ENCODE peak calls at places on chromosome 17, in seven cellular contexts. E is HCT116, L is H1, B is GM12878, A is K562, Q is SK-N-SH, I is HepG2. D is an unnamed sample.

GRCh38 chr17:7651097-7651958 is 602 bp downstream of the ATP1B2 start:
- DNase-seq in E (no peak), B (no peak), L (peak), I (no peak), Q (peak), A (peak), D (no peak)

GRCh38 chr17:61309857-61310256 is 89.8 kb upstream of the TBX2 start:
- DNase-seq in E (no peak), Q (no peak), I (no peak), L (no peak), B (no peak), A (no peak), D (no peak)

GRCh38 chr17:81821603-81822311 is 11.3 kb downstream of the MCRIP1 start:
- DNase-seq in A (peak), E (peak), B (no peak), Q (peak), I (peak), L (peak), D (peak)

GRCh38 chr17:77829871-77830799 is 128.4 kb upstream of the TNRC6C start:
- DNase-seq in L (no peak), B (no peak), Q (peak), A (peak), I (no peak), E (no peak), D (no peak)

GRCh38 chr17:36746654-36747053 is 145.3 kb downstream of the MRM1 start:
- DNase-seq in I (no peak), E (no peak), A (no peak), B (no peak), L (no peak), Q (no peak), D (no peak)

GRCh38 chr17:80959330-80960036 is 32.2 kb upstream of the CHMP6 start:
- DNase-seq in E (no peak), I (no peak), L (no peak), A (no peak), B (no peak), Q (peak), D (no peak)

GRCh38 chr17:57340160-57340981 is 84.0 kb downstream of the MSI2 start:
- DNase-seq in L (no peak), I (no peak), Q (no peak), E (no peak), B (no peak), A (peak), D (no peak)

GRCh38 chr17:74898376-74898946 is 5.0 kb upstream of the FADS6 start:
- DNase-seq in I (no peak), A (no peak), B (no peak), E (no peak), Q (no peak), L (no peak), D (no peak)

GRCh38 chr17:55086635-55087058 is 118.1 kb downstream of the STXBP4 start:
- DNase-seq in Q (no peak), A (no peak), E (peak), I (no peak), L (no peak), B (no peak), D (no peak)

GRCh38 chr17:64492481-64493109 is 4.3 kb downstream of the POLG2 start:
- DNase-seq in L (no peak), Q (peak), A (peak), B (no peak), E (no peak), I (no peak), D (no peak)

GRCh38 chr17:55433029-55433628 is 11.5 kb upstream of the MMD start:
- DNase-seq in B (no peak), E (peak), A (no peak), Q (no peak), I (peak), L (no peak), D (peak)

GRCh38 chr17:73550561-73550960 is 93.7 kb downstream of the SDK2 start:
- DNase-seq in B (no peak), E (no peak), A (no peak), L (no peak), Q (no peak), I (no peak), D (no peak)

GRCh38 chr17:29847527-29847931 is 82.5 kb downstream of the SSH2 start:
- DNase-seq in A (no peak), B (no peak), Q (no peak), E (no peak), L (no peak), I (no peak), D (no peak)

DNA sequence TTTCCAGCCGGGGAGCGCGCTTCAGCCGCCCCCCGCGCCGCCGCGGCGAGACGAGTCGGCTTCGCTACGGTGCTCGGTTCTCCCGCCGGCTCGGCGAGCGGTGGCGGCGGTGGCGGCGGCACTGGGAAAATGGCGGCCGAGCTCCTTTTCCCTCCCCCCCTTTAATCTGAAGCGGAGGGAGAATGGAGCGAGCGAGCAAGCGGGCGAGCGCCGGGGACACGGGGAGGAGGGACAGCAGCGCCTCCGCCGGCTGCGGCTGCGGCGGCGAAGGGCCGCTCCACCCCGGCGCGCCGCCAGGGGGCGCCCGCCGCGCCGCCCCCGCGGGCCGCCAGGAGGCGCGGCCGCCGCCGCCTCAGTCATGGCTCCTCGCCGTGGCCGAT is at the start of gene KANSL1:
- DNase-seq in Q (peak), I (peak), B (no peak), L (peak), A (peak), E (peak), D (peak)
- TF ChIP-seq JUND in Q (no peak), I (no peak), B (no peak), L (no peak), A (no peak), E (no peak), D (no peak)

GRCh38 chr17:65885484-65885883 is 306.4 kb downstream of the CEP112 start:
- DNase-seq in I (no peak), Q (no peak), A (no peak), B (no peak), L (no peak), E (no peak), D (no peak)

GRCh38 chr17:65892912-65893377 is 299.0 kb downstream of the CEP112 start:
- DNase-seq in L (no peak), A (no peak), I (no peak), E (no peak), B (peak), Q (no peak), D (no peak)

GRCh38 chr17:65893692-65894279 is 298.1 kb downstream of the CEP112 start:
- DNase-seq in L (no peak), Q (no peak), I (no peak), A (no peak), E (no peak), B (no peak), D (no peak)

GRCh38 chr17:65886240-65886639 is 305.7 kb downstream of the CEP112 start:
- DNase-seq in Q (no peak), A (no peak), E (no peak), B (no peak), I (no peak), L (no peak), D (no peak)

GRCh38 chr17:65888649-65889048 is 303.3 kb downstream of the CEP112 start:
- DNase-seq in B (no peak), A (no peak), L (no peak), I (no peak), E (no peak), Q (no peak), D (no peak)
- TF ChIP-seq JUND in B (no peak), A (no peak), L (no peak), I (no peak), E (no peak), Q (peak), D (no peak)

DNA sequence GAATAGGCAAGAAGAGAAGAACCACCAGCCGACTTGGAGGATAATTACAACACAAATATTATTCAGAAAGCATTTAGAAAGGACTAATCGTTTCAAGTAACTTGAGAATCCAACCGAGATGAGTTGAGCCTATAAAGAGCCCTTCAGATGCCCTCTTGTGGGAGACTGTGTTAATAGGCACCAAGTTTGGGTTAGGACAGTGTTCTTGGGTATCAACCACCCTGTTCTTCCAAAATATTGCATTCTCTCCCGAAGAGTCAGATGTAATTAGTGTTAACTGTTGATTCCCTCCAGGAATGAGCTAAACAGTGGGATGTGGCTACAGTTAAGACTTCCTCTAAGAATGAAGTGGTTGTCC is 87.8 kb upstream of the NOL11 start:
- DNase-seq in L (no peak), I (peak), A (no peak), B (no peak), E (peak), Q (peak), D (peak)
- TF ChIP-seq JUND in L (no peak), I (no peak), A (no peak), B (no peak), E (no peak), Q (no peak), D (no peak)

DNA sequence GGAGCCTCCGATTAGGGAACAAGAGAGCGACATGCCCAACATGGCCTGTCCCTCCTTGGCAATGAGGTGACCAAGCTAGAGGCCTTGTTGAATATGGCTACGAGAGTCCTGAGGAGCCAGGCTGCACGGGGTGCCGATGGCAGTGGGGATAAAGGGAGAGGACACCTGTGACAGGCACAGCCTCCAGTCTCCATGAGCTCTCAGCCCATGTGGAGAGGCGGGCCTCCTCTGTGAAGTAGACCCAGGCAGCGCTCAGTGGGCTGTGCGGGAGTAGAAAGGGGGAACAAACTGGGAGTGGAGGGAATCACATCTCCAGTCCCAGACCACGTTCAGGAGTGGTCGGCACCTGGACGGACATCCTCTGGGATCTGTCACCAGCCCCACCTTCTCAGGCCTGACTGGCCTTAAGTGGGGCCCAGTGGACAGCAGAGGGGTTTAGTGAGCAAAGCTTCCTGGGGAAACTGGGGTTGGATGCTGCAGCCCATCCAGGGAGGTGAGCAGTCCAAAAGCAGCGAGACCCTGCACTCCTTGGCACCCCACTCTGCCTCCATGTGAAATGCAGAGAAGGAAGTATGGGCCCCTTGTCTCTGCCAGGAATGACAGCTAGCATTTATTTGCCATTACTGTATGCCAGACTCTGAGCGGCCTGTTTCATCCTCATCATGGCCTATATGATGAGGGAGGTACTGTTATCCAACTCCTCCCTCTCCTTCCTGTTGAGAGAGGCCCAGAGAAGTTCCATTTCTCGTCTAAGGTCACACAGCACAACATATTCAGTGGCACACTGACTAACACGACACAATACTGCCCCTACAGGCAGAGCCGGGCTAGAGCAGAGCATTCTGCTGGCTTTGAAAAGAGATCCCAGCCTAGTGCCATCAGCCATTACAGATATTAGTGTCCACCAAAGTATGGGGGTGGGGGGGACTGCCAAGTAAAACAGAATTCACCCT is 4.5 kb upstream of the TMEM92 start:
- DNase-seq in L (peak), Q (peak), B (peak), I (peak), A (peak), E (peak), D (no peak)
- TF ChIP-seq JUND in L (no peak), Q (no peak), B (no peak), I (no peak), A (peak), E (no peak), D (no peak)

D was measured in T47D.